ENCODE peak calls at places on chromosomes 16 and 17, in seven cellular contexts. C is activated naive CD4-positive, alpha-beta T cell; Z is hypothalamus; Y is CD8-positive, alpha-beta memory T cell; W is central memory CD4-positive, alpha-beta T cell; R is GOT3; O is activated effector memory CD4-positive, alpha-beta T cell treated with anti-CD3 and anti-CD28 coated beads, Interleukin-2, amount 50 U/mL, for 16 hours. S is an unnamed sample.
A peak's percentile ranks its signal among the peaks of the same experiment; 100 is the strongest.

GRCh38 chr17:12619444-12620199 is 46.1 kb upstream of the MYOCD start:
- DNase-seq in C (no peak), Z (no peak), Y (no peak), W (no peak), R (no peak), O (no peak), S (no peak)

GRCh38 chr17:69525920-69526841 is 111.7 kb downstream of the MAP2K6 start:
- DNase-seq in C (no peak), Z (no peak), Y (no peak), W (no peak), R (no peak), O (no peak), S (peak; percentile 31)

GRCh38 chr16:86396918-86397317 is 113.4 kb upstream of the FOXF1 start:
- DNase-seq in C (no peak), Z (no peak), Y (no peak), W (no peak), R (no peak), O (no peak), S (peak; percentile 20)

GRCh38 chr17:19021622-19022083 is 17.1 kb upstream of the FAM83G start:
- DNase-seq in C (peak; percentile 34), Z (no peak), Y (no peak), W (no peak), R (no peak), O (peak; percentile 77), S (no peak)

GRCh38 chr17:44793885-44794698 is 35.3 kb downstream of the ADAM11 start:
- DNase-seq in C (no peak), Z (no peak), Y (no peak), W (no peak), R (no peak), O (no peak), S (no peak)

GRCh38 chr17:74274060-74274702 is at the start of gene DNAI2:
- DNase-seq in C (no peak), Z (no peak), Y (peak; percentile 19), W (peak; percentile 27), R (no peak), O (no peak), S (no peak)

GRCh38 chr17:79938696-79939435 is 96.8 kb downstream of the TBC1D16 start:
- DNase-seq in C (no peak), Z (no peak), Y (no peak), W (no peak), R (no peak), O (no peak), S (no peak)

GRCh38 chr17:78107457-78107856 is 21.1 kb downstream of the TMC6 start:
- DNase-seq in C (no peak), Z (no peak), Y (no peak), W (no peak), R (no peak), O (no peak), S (no peak)

GRCh38 chr16:77951788-77952187 is 70.6 kb upstream of the CLEC3A start:
- DNase-seq in C (no peak), Z (no peak), Y (no peak), W (no peak), R (no peak), O (no peak), S (peak; percentile 8)

GRCh38 chr17:7252176-7253043 is at the start of gene ELP5:
- DNase-seq in C (peak; percentile 74), Z (peak; percentile 72), Y (peak; percentile 87), W (peak; percentile 85), R (peak; percentile 83), O (peak; percentile 95), S (peak; percentile 88)

GRCh38 chr17:82330322-82331239 is 3.0 kb downstream of the SECTM1 start:
- DNase-seq in C (no peak), Z (no peak), Y (no peak), W (no peak), R (no peak), O (no peak), S (no peak)

GRCh38 chr17:64718058-64718457 is 56.0 kb upstream of the SMURF2 start:
- DNase-seq in C (no peak), Z (no peak), Y (no peak), W (no peak), R (no peak), O (no peak), S (no peak)

GRCh38 chr17:17886747-17887146 is 50.0 kb upstream of the SREBF1 start:
- DNase-seq in C (no peak), Z (no peak), Y (no peak), W (no peak), R (no peak), O (no peak), S (no peak)

GRCh38 chr17:41917957-41918391 is 777 bp downstream of the ACLY start:
- DNase-seq in C (peak; percentile 34), Z (peak; percentile 28), Y (peak; percentile 27), W (peak; percentile 30), R (no peak), O (peak; percentile 82), S (peak; percentile 44)

GRCh38 chr17:29215717-29216116 is 30.9 kb upstream of the CRYBA1 start:
- DNase-seq in C (no peak), Z (no peak), Y (no peak), W (no peak), R (no peak), O (no peak), S (no peak)

GRCh38 chr16:1481906-1482835 is 6.6 kb downstream of the PTX4 start:
- DNase-seq in C (no peak), Z (no peak), Y (no peak), W (no peak), R (no peak), O (no peak), S (no peak)

GRCh38 chr17:62680541-62681052 is 53.1 kb downstream of the MRC2 start:
- DNase-seq in C (no peak), Z (no peak), Y (no peak), W (no peak), R (no peak), O (peak; percentile 38), S (no peak)

GRCh38 chr16:47037396-47037745 is 63.9 kb upstream of the DNAJA2 start:
- DNase-seq in C (peak; percentile 25), Z (no peak), Y (no peak), W (no peak), R (no peak), O (no peak), S (no peak)

GRCh38 chr17:28391401-28391800 is 14.6 kb downstream of the SLC46A1 start:
- DNase-seq in C (no peak), Z (no peak), Y (no peak), W (no peak), R (no peak), O (no peak), S (no peak)

GRCh38 chr16:69116911-69117310 is 11.5 kb downstream of the HAS3 start:
- DNase-seq in C (no peak), Z (no peak), Y (no peak), W (no peak), R (no peak), O (no peak), S (no peak)

GRCh38 chr17:42252528-42253172 is 23.5 kb downstream of the STAT5B start:
- DNase-seq in C (no peak), Z (no peak), Y (no peak), W (no peak), R (no peak), O (no peak), S (no peak)

GRCh38 chr16:247027-247426 is 12.4 kb downstream of the FAM234A start:
- DNase-seq in C (no peak), Z (no peak), Y (no peak), W (no peak), R (no peak), O (no peak), S (no peak)

GRCh38 chr16:53282975-53283946 is 151.0 kb upstream of the RBL2 start:
- DNase-seq in C (no peak), Z (no peak), Y (peak; percentile 1), W (peak; percentile 2), R (no peak), O (no peak), S (no peak)

GRCh38 chr17:49471089-49471683 is 23.9 kb upstream of the NGFR start:
- DNase-seq in C (no peak), Z (no peak), Y (no peak), W (no peak), R (no peak), O (no peak), S (no peak)

GRCh38 chr16:56591377-56592060 is 2.2 kb downstream of the MT3 start:
- DNase-seq in C (no peak), Z (no peak), Y (no peak), W (no peak), R (no peak), O (no peak), S (no peak)

GRCh38 chr17:74215332-74215727 is 2.0 kb downstream of the TTYH2 start:
- DNase-seq in C (no peak), Z (no peak), Y (no peak), W (no peak), R (no peak), O (no peak), S (no peak)

GRCh38 chr17:65268832-65269231 is 131.7 kb downstream of the RGS9 start:
- DNase-seq in C (no peak), Z (no peak), Y (no peak), W (no peak), R (no peak), O (no peak), S (no peak)

GRCh38 chr17:56762988-56763387 is 70.7 kb downstream of the C17orf67 start:
- DNase-seq in C (no peak), Z (no peak), Y (no peak), W (no peak), R (no peak), O (no peak), S (no peak)

GRCh38 chr16:30903002-30903401 is 6.6 kb downstream of the CTF1 start:
- DNase-seq in C (no peak), Z (no peak), Y (no peak), W (no peak), R (no peak), O (no peak), S (no peak)

GRCh38 chr17:80259642-80260535 is 763 bp upstream of the RNF213 start:
- DNase-seq in C (peak; percentile 68), Z (no peak), Y (peak; percentile 83), W (peak; percentile 79), R (no peak), O (peak; percentile 94), S (peak; percentile 60)

GRCh38 chr16:49528035-49528434 is 154.4 kb downstream of the C16orf78 start:
- DNase-seq in C (peak; percentile 35), Z (no peak), Y (no peak), W (no peak), R (no peak), O (no peak), S (no peak)

GRCh38 chr16:53611151-53611802 is 92.4 kb downstream of the RPGRIP1L start:
- DNase-seq in C (no peak), Z (no peak), Y (no peak), W (no peak), R (no peak), O (no peak), S (no peak)